ENCODE peak calls at places on chromosomes 13 and 19, in five cellular contexts. V is RWPE2; N is activated CD8-positive, alpha-beta memory T cell treated with anti-CD3 and anti-CD28 coated beads, Interleukin-2, amount 10 ng/mL, durations not matched to agents 7 days and 5 days; T is psoas muscle; A is pancreas. Z is an unnamed sample.
A peak's percentile ranks its signal among the peaks of the same experiment; 100 is the strongest.

GRCh38 chr13:28705734-28706133 is 13.0 kb downstream of the SLC46A3 start:
- ATAC-seq in V (no peak), N (no peak), T (peak; percentile 51), A (peak; percentile 23), Z (no peak)

GRCh38 chr19:1905071-1905862 is at the start of the genes ADAT3 and SCAMP4:
- ATAC-seq in V (peak; percentile 93), N (peak; percentile 99), T (peak; percentile 96), A (peak; percentile 86), Z (peak; percentile 98)

GRCh38 chr19:10848208-10848843 is at the start of gene C19orf38:
- ATAC-seq in V (no peak), N (peak; percentile 27), T (no peak), A (peak; percentile 42), Z (no peak)

GRCh38 chr13:58908019-58908679 is 1255.6 kb downstream of the DIAPH3 start:
- ATAC-seq in V (no peak), N (no peak), T (no peak), A (no peak), Z (no peak)

GRCh38 chr13:30927595-30927994 is 4.9 kb upstream of the TEX26 start:
- ATAC-seq in V (no peak), N (no peak), T (no peak), A (no peak), Z (peak; percentile 66)

GRCh38 chr13:44854264-44855060 is 134.8 kb downstream of the NUFIP1 start:
- ATAC-seq in V (no peak), N (no peak), T (peak; percentile 96), A (peak; percentile 88), Z (no peak)

GRCh38 chr19:10762656-10763055 is 44.8 kb downstream of the DNM2 start:
- ATAC-seq in V (peak; percentile 43), N (no peak), T (no peak), A (no peak), Z (no peak)

GRCh38 chr19:6720369-6721112 is at the start of gene C3:
- ATAC-seq in V (peak; percentile 80), N (no peak), T (peak; percentile 72), A (peak; percentile 60), Z (no peak)

GRCh38 chr19:50310759-50311465 is 18.3 kb downstream of the KCNC3 start:
- ATAC-seq in V (no peak), N (no peak), T (no peak), A (no peak), Z (no peak)

GRCh38 chr13:71874490-71874889 is 7.5 kb upstream of the DACH1 start:
- ATAC-seq in V (no peak), N (no peak), T (no peak), A (no peak), Z (no peak)

GRCh38 chr19:49335071-49335783 is at the start of gene CD37:
- ATAC-seq in V (no peak), N (peak; percentile 73), T (no peak), A (no peak), Z (peak; percentile 65)